ENCODE peak calls at places on chromosomes 11 and 22, in nine cellular contexts. I is fibroblast of lung, R is gastrocnemius medialis, C is HepG2, N is heart right ventricle, M is astrocyte of the cerebellum, Q is MM.1S, L is cardiac fibroblast, K is mucosa of descending colon. F is an unnamed sample.

GRCh38 chr22:43013355-43014061 is 1.4 kb downstream of the PACSIN2 start:
- DNase-seq in I (no peak), R (peak; percentile 60), C (peak; percentile 27), N (no peak), M (no peak), Q (no peak), L (peak; percentile 36), K (peak; percentile 44), F (no peak)

GRCh38 chr22:47775686-47776085 is 1013.2 kb downstream of the TBC1D22A start:
- DNase-seq in I (no peak), R (no peak), C (no peak), N (no peak), M (no peak), Q (no peak), L (no peak), K (no peak), F (no peak)

GRCh38 chr11:123547180-123547579 is 107.2 kb downstream of the SCN3B start:
- DNase-seq in I (no peak), R (no peak), C (no peak), N (no peak), M (no peak), Q (peak; percentile 10), L (no peak), K (no peak), F (no peak)

GRCh38 chr22:24146190-24146616 is 35.1 kb upstream of the SUSD2 start:
- DNase-seq in I (peak; percentile 94), R (peak; percentile 62), C (peak; percentile 80), N (peak; percentile 38), M (no peak), Q (peak; percentile 84), L (peak; percentile 72), K (peak; percentile 80), F (peak; percentile 57)

GRCh38 chr11:69131644-69132300 is 24.0 kb upstream of the SMIM38 start:
- DNase-seq in I (peak; percentile 73), R (no peak), C (peak; percentile 80), N (peak; percentile 76), M (peak; percentile 66), Q (peak; percentile 56), L (peak; percentile 86), K (peak; percentile 95), F (peak; percentile 59)

GRCh38 chr11:45451766-45452440 is 165.8 kb upstream of the SYT13 start:
- DNase-seq in I (peak; percentile 44), R (no peak), C (no peak), N (no peak), M (no peak), Q (no peak), L (peak; percentile 65), K (no peak), F (no peak)

GRCh38 chr11:66226111-66226510 is 42.3 kb upstream of the RAB1B start:
- DNase-seq in I (no peak), R (no peak), C (no peak), N (no peak), M (no peak), Q (no peak), L (no peak), K (no peak), F (no peak)

GRCh38 chr11:18696638-18697225 is 1.8 kb upstream of the TMEM86A start:
- DNase-seq in I (no peak), R (no peak), C (no peak), N (no peak), M (no peak), Q (no peak), L (peak; percentile 34), K (no peak), F (no peak)

GRCh38 chr11:122696662-122697061 is 41.1 kb downstream of the UBASH3B start:
- DNase-seq in I (no peak), R (no peak), C (no peak), N (no peak), M (no peak), Q (no peak), L (no peak), K (peak; percentile 26), F (no peak)

GRCh38 chr22:48035897-48036296 is 1273.4 kb downstream of the TBC1D22A start:
- DNase-seq in I (no peak), R (no peak), C (no peak), N (no peak), M (no peak), Q (no peak), L (no peak), K (no peak), F (no peak)

GRCh38 chr11:111417766-111418435 is 38.8 kb upstream of the POU2AF1 start:
- DNase-seq in I (peak; percentile 97), R (peak; percentile 59), C (no peak), N (peak; percentile 62), M (peak; percentile 76), Q (peak; percentile 95), L (peak; percentile 75), K (peak; percentile 60), F (peak; percentile 79)

GRCh38 chr11:110468095-110468494 is 38.3 kb downstream of the FDX1 start:
- DNase-seq in I (no peak), R (no peak), C (peak; percentile 61), N (no peak), M (no peak), Q (no peak), L (no peak), K (no peak), F (no peak)

GRCh38 chr22:44200855-44201550 is 20.3 kb downstream of the PARVG start:
- DNase-seq in I (no peak), R (no peak), C (no peak), N (no peak), M (no peak), Q (no peak), L (no peak), K (peak; percentile 8), F (no peak)

GRCh38 chr11:43735931-43736330 is 55.4 kb downstream of the HSD17B12 start:
- DNase-seq in I (peak; percentile 78), R (no peak), C (no peak), N (no peak), M (peak; percentile 42), Q (no peak), L (peak; percentile 36), K (no peak), F (no peak)

GRCh38 chr11:120229451-120230424 is 10.2 kb upstream of the POU2F3 start:
- DNase-seq in I (peak; percentile 42), R (no peak), C (peak; percentile 23), N (no peak), M (no peak), Q (peak; percentile 16), L (peak; percentile 52), K (peak; percentile 55), F (no peak)

GRCh38 chr11:4960877-4961276 is 5.4 kb upstream of the OR51A2 start:
- DNase-seq in I (no peak), R (no peak), C (no peak), N (no peak), M (no peak), Q (no peak), L (no peak), K (no peak), F (no peak)

GRCh38 chr22:36981247-36981775 is 37.9 kb downstream of the TST start:
- DNase-seq in I (no peak), R (no peak), C (no peak), N (no peak), M (no peak), Q (no peak), L (no peak), K (no peak), F (no peak)

GRCh38 chr11:72624496-72625201 is 49.6 kb downstream of the PDE2A start:
- DNase-seq in I (no peak), R (no peak), C (no peak), N (peak; percentile 47), M (no peak), Q (no peak), L (no peak), K (no peak), F (no peak)

GRCh38 chr22:35548762-35549106 is 8.1 kb downstream of the RASD2 start:
- DNase-seq in I (no peak), R (no peak), C (no peak), N (no peak), M (no peak), Q (no peak), L (no peak), K (no peak), F (no peak)
- TF ChIP-seq CTCF in I (no peak), R (no peak), C (no peak), N (no peak), M (no peak), Q (no peak), L (no peak), K (no peak), F (no peak)

GRCh38 chr11:61701298-61701993 is 21.3 kb downstream of the DAGLA start:
- DNase-seq in I (peak; percentile 13), R (no peak), C (peak; percentile 37), N (no peak), M (no peak), Q (no peak), L (no peak), K (no peak), F (no peak)
- TF ChIP-seq CTCF in I (peak; percentile 43), R (no peak), C (peak; percentile 51), N (peak; percentile 24), M (peak; percentile 59), Q (peak; percentile 12), L (peak; percentile 9), K (no peak), F (no peak)

DNA sequence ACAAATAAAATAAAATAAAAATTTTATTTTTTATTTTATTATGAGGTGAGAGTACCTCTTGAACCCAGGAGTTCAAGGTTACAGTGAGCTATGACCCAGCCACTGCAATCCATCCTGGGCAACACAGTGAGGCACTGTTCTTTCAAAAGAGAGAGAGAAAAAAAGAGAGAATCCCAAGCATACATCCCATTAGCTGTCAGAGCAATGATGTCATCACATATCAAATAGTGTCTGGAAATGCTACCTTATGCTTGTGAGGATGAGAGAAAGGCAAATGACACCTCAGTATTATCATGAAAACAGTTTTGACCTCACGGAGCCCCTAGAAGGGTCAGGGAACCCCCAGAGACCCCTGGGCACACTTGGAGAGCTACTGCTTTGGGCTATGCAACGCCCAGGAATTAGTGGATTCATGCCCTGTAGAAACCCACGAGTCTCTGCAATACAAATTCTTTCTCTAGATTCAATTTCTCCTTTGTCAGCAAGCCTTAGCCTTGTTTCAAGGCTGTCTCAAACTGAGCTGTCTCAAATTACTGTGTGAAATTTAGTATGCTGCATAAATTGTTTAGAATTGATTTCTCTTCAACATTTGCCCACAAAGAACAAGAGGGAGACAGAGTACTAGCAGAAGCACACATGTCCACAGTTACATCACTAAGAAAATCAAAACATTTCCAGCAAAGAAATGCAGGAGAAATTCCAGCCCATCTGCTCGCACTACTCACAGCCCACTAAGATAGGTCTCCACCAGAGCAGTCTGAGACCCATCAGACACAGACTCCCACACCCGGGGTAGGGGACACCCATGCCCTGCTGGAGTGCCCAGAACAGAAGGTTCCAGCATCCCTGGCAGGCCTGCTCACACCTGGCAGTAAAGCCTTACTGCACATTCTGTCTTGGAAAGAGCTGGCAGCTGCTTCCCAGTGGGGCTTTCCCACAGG is 18.1 kb downstream of the DGCR2 start:
- DNase-seq in I (peak; percentile 86), R (peak; percentile 73), C (no peak), N (no peak), M (peak; percentile 42), Q (no peak), L (peak; percentile 17), K (no peak), F (no peak)
- TF ChIP-seq CTCF in I (no peak), R (no peak), C (no peak), N (no peak), M (no peak), Q (no peak), L (no peak), K (no peak), F (no peak)

DNA sequence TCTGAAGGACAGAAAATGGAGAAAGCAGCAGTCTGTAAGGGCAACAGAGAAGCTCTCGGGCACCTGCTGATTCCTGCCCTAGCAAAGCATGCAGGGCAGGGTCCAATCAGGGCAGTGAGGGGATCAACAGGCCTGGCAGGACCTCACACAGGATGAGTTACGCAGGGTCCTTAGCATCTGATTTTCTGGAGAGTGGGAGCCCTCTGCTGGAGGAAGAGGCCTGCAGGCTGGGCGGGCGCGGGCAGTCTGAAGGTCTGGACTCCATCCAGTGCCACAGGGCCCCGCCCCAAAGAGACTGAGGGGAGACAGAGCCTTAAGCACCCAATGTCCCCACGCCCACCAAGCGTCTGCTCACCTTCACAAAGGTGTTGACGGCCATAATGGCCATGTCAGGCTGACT is 28.9 kb downstream of the AP1B1 start:
- DNase-seq in I (peak; percentile 70), R (peak; percentile 31), C (peak; percentile 50), N (peak; percentile 64), M (peak; percentile 45), Q (no peak), L (peak; percentile 62), K (peak; percentile 67), F (peak; percentile 67)
- TF ChIP-seq CTCF in I (peak; percentile 86), R (peak; percentile 83), C (peak; percentile 83), N (peak; percentile 83), M (peak; percentile 82), Q (no peak), L (peak; percentile 78), K (peak; percentile 10), F (peak; percentile 36)

F was measured in ovary.